ENCODE peak calls at places on chromosome 3, in nine cellular contexts. One of them, this sample, is unnamed. For H3K4me1 and H3K27me3, the result is how much of the 10 kb centered on the place peaks cover.

GRCh38 chr3:197216914-197217313 is 81.5 kb downstream of the DLG1 start:
- DNase-seq in ovary: no peak
- DNase-seq in CD4-positive, alpha-beta memory T cell: no peak
- DNase-seq in breast epithelium: no peak
- DNase-seq in uterus: no peak
- DNase-seq in left ventricle myocardium inferior: no peak
- DNase-seq in GM23248: peak
- DNase-seq in colonic mucosa: no peak
- DNase-seq in tibial nerve: no peak
- DNase-seq in this sample: no peak

GRCh38 chr3:86797946-86798345 is 193.0 kb downstream of the VGLL3 start:
- DNase-seq in CD4-positive, alpha-beta memory T cell: no peak
- DNase-seq in ovary: no peak
- DNase-seq in uterus: no peak
- DNase-seq in GM23248: no peak
- DNase-seq in tibial nerve: no peak
- DNase-seq in colonic mucosa: no peak
- DNase-seq in left ventricle myocardium inferior: no peak
- DNase-seq in breast epithelium: no peak
- DNase-seq in this sample: no peak

GRCh38 chr3:177802151-177802900 is 605.0 kb upstream of the TBL1XR1 start:
- DNase-seq in colonic mucosa: no peak
- DNase-seq in uterus: no peak
- DNase-seq in left ventricle myocardium inferior: no peak
- DNase-seq in CD4-positive, alpha-beta memory T cell: no peak
- DNase-seq in GM23248: peak
- DNase-seq in ovary: no peak
- DNase-seq in tibial nerve: no peak
- DNase-seq in breast epithelium: no peak
- DNase-seq in this sample: no peak

GRCh38 chr3:177357352-177358084 is 160.2 kb upstream of the TBL1XR1 start:
- DNase-seq in CD4-positive, alpha-beta memory T cell: no peak
- DNase-seq in tibial nerve: no peak
- DNase-seq in left ventricle myocardium inferior: no peak
- DNase-seq in colonic mucosa: peak
- DNase-seq in breast epithelium: no peak
- DNase-seq in ovary: peak
- DNase-seq in uterus: peak
- DNase-seq in GM23248: peak
- DNase-seq in this sample: no peak

GRCh38 chr3:51539291-51539891 is 872 bp downstream of the RAD54L2 start:
- DNase-seq in CD4-positive, alpha-beta memory T cell: peak
- DNase-seq in left ventricle myocardium inferior: no peak
- DNase-seq in breast epithelium: no peak
- DNase-seq in GM23248: peak
- DNase-seq in uterus: no peak
- DNase-seq in ovary: no peak
- DNase-seq in colonic mucosa: peak
- DNase-seq in tibial nerve: peak
- DNase-seq in this sample: no peak

GRCh38 chr3:43001094-43001553 is 22.0 kb downstream of the GASK1A start:
- DNase-seq in colonic mucosa: peak
- DNase-seq in uterus: peak
- DNase-seq in left ventricle myocardium inferior: peak
- DNase-seq in breast epithelium: peak
- DNase-seq in ovary: peak
- DNase-seq in CD4-positive, alpha-beta memory T cell: no peak
- DNase-seq in GM23248: peak
- DNase-seq in tibial nerve: peak
- DNase-seq in this sample: peak

GRCh38 chr3:115272036-115272824 is 125.1 kb upstream of the ZBTB20 start:
- DNase-seq in breast epithelium: no peak
- DNase-seq in left ventricle myocardium inferior: no peak
- DNase-seq in GM23248: peak
- DNase-seq in CD4-positive, alpha-beta memory T cell: no peak
- DNase-seq in tibial nerve: no peak
- DNase-seq in colonic mucosa: no peak
- DNase-seq in ovary: no peak
- DNase-seq in uterus: no peak
- DNase-seq in this sample: no peak

GRCh38 chr3:72300621-72301020 is 515.7 kb upstream of the PROK2 start:
- DNase-seq in GM23248: no peak
- DNase-seq in breast epithelium: no peak
- DNase-seq in CD4-positive, alpha-beta memory T cell: no peak
- DNase-seq in colonic mucosa: no peak
- DNase-seq in left ventricle myocardium inferior: no peak
- DNase-seq in ovary: no peak
- DNase-seq in tibial nerve: no peak
- DNase-seq in uterus: no peak
- DNase-seq in this sample: no peak

GRCh38 chr3:64008487-64008886 is 14.8 kb downstream of the PSMD6 start:
- DNase-seq in CD4-positive, alpha-beta memory T cell: no peak
- DNase-seq in colonic mucosa: no peak
- DNase-seq in breast epithelium: no peak
- DNase-seq in GM23248: no peak
- DNase-seq in ovary: no peak
- DNase-seq in uterus: no peak
- DNase-seq in tibial nerve: no peak
- DNase-seq in left ventricle myocardium inferior: no peak
- DNase-seq in this sample: no peak

GRCh38 chr3:155744626-155745324 is at the start of gene PLCH1:
- DNase-seq in CD4-positive, alpha-beta memory T cell: peak
- DNase-seq in colonic mucosa: peak
- DNase-seq in ovary: peak
- DNase-seq in breast epithelium: peak
- DNase-seq in left ventricle myocardium inferior: peak
- DNase-seq in GM23248: peak
- DNase-seq in uterus: peak
- DNase-seq in tibial nerve: peak
- DNase-seq in this sample: peak

GRCh38 chr3:155747286-155747685 is 2.4 kb upstream of the PLCH1 start:
- DNase-seq in ovary: no peak
- DNase-seq in CD4-positive, alpha-beta memory T cell: no peak
- DNase-seq in left ventricle myocardium inferior: no peak
- DNase-seq in breast epithelium: no peak
- DNase-seq in tibial nerve: no peak
- DNase-seq in uterus: no peak
- DNase-seq in GM23248: no peak
- DNase-seq in colonic mucosa: no peak
- DNase-seq in this sample: no peak

GRCh38 chr3:155745795-155746550 is 1.1 kb upstream of the PLCH1 start:
- DNase-seq in CD4-positive, alpha-beta memory T cell: no peak
- DNase-seq in uterus: no peak
- DNase-seq in breast epithelium: no peak
- DNase-seq in GM23248: peak
- DNase-seq in ovary: no peak
- DNase-seq in tibial nerve: no peak
- DNase-seq in colonic mucosa: peak
- DNase-seq in left ventricle myocardium inferior: no peak
- DNase-seq in this sample: no peak

GRCh38 chr3:155747867-155748266 is 3.0 kb upstream of the PLCH1 start:
- DNase-seq in GM23248: no peak
- DNase-seq in uterus: no peak
- DNase-seq in colonic mucosa: no peak
- DNase-seq in tibial nerve: no peak
- DNase-seq in breast epithelium: no peak
- DNase-seq in CD4-positive, alpha-beta memory T cell: no peak
- DNase-seq in ovary: no peak
- DNase-seq in left ventricle myocardium inferior: no peak
- DNase-seq in this sample: no peak

DNA sequence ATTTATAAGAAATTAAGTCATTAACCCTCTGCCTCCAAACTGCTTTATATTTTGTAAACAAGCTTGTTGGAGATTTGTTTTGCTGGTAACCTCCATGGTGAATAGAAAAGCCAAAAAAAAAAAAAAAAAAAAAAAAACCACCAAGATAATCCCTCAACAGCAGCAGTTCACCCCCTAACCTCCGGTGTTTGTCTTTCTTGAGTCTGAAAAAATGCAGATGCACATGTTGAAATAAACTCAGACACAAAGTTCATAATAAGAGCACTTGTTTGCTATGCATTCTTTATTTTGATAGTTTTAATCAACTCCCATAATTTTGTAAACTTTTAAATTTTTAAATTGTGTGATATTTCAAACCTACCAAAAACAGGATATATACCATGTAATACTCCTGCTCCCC is 1.8 kb upstream of the PLCH1 start:
- DNase-seq in colonic mucosa: no peak
- DNase-seq in uterus: no peak
- DNase-seq in CD4-positive, alpha-beta memory T cell: no peak
- DNase-seq in tibial nerve: no peak
- DNase-seq in breast epithelium: no peak
- DNase-seq in GM23248: no peak
- DNase-seq in left ventricle myocardium inferior: no peak
- DNase-seq in ovary: no peak
- DNase-seq in this sample: no peak
- H3K4me1 ChIP-seq in colonic mucosa: under half
- H3K4me1 ChIP-seq in uterus: under half
- H3K4me1 ChIP-seq in CD4-positive, alpha-beta memory T cell: under half
- H3K4me1 ChIP-seq in tibial nerve: under half
- H3K4me1 ChIP-seq in breast epithelium: under half
- H3K4me1 ChIP-seq in GM23248: under half
- H3K4me1 ChIP-seq in left ventricle myocardium inferior: under half
- H3K4me1 ChIP-seq in ovary: under half
- H3K4me1 ChIP-seq in this sample: under half

DNA sequence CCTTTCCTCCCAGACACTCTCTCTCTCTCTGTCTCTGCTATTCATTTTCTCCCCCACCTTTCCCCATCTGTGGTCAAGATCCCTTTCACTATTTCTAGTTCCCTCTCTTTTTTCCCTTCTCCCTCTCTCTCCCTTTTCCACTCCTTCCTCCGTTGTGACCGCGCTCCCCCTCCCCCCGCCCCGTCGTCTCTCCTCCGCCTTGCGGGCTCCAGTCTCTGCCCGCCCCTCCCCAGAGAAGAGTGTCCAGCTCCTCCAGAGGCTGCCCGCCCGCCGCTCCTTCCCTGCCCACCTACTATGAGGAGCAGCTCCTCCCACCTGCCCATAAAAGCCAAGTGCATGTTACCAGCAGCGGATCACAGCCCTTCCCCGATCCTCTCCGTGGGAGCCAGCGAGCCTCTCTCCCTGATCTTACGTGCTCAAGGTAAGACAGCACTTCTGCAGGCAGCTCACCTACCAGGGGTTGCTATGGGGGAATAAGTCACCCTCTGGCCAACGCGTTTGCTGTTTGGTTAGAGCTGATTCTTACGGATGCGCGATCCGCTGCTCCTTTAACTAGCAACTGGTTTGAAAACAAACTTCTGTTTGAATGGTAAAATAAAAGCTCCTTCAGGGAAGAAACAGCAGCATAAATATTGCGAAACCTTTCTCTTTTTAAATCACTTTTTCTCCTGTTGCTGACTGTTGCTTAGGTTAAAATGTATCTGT is at the start of gene COL8A1:
- DNase-seq in colonic mucosa: peak
- DNase-seq in CD4-positive, alpha-beta memory T cell: no peak
- DNase-seq in ovary: peak
- DNase-seq in uterus: peak
- DNase-seq in GM23248: peak
- DNase-seq in tibial nerve: peak
- DNase-seq in breast epithelium: peak
- DNase-seq in left ventricle myocardium inferior: peak
- DNase-seq in this sample: peak
- H3K27me3 ChIP-seq in colonic mucosa: under half
- H3K27me3 ChIP-seq in CD4-positive, alpha-beta memory T cell: under half
- H3K27me3 ChIP-seq in ovary: under half
- H3K27me3 ChIP-seq in uterus: under half
- H3K27me3 ChIP-seq in GM23248: under half
- H3K27me3 ChIP-seq in tibial nerve: under half
- H3K27me3 ChIP-seq in breast epithelium: under half
- H3K27me3 ChIP-seq in left ventricle myocardium inferior: half or more
- H3K27me3 ChIP-seq in this sample: under half

GRCh38 chr3:11587766-11588165 is 55.9 kb downstream of the VGLL4 start:
- DNase-seq in breast epithelium: no peak
- DNase-seq in CD4-positive, alpha-beta memory T cell: no peak
- DNase-seq in left ventricle myocardium inferior: no peak
- DNase-seq in uterus: peak
- DNase-seq in tibial nerve: no peak
- DNase-seq in GM23248: no peak
- DNase-seq in colonic mucosa: no peak
- DNase-seq in ovary: no peak
- DNase-seq in this sample: no peak

GRCh38 chr3:11591006-11591360 is 52.7 kb downstream of the VGLL4 start:
- DNase-seq in GM23248: peak
- DNase-seq in ovary: no peak
- DNase-seq in CD4-positive, alpha-beta memory T cell: no peak
- DNase-seq in colonic mucosa: no peak
- DNase-seq in left ventricle myocardium inferior: no peak
- DNase-seq in uterus: no peak
- DNase-seq in breast epithelium: no peak
- DNase-seq in tibial nerve: no peak
- DNase-seq in this sample: no peak

GRCh38 chr3:11589706-11590105 is 54.0 kb downstream of the VGLL4 start:
- DNase-seq in tibial nerve: no peak
- DNase-seq in left ventricle myocardium inferior: no peak
- DNase-seq in CD4-positive, alpha-beta memory T cell: no peak
- DNase-seq in ovary: no peak
- DNase-seq in colonic mucosa: no peak
- DNase-seq in uterus: no peak
- DNase-seq in breast epithelium: no peak
- DNase-seq in GM23248: no peak
- DNase-seq in this sample: no peak

GRCh38 chr3:11588755-11589154 is 55.0 kb downstream of the VGLL4 start:
- DNase-seq in uterus: no peak
- DNase-seq in breast epithelium: no peak
- DNase-seq in CD4-positive, alpha-beta memory T cell: no peak
- DNase-seq in left ventricle myocardium inferior: no peak
- DNase-seq in colonic mucosa: no peak
- DNase-seq in ovary: no peak
- DNase-seq in GM23248: no peak
- DNase-seq in tibial nerve: no peak
- DNase-seq in this sample: no peak

DNA sequence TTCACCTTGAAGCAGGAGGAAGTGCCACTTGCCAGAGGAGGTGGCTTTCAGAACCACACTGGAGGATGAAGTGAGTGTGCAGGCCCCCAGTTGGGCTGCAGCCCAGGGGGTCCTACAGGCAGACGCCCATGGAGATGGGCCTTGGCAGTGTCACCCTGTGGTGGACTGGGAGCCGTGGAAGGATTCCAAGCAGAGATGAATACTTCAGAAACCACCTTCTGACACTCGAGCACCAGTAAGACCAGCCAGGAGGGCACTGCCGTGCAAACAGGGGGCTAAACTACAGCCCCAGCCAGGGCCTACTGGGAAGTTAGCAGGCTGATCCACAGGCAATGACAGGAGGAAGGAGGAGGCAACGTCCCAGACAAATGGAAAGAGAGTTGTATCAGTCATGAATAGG is 55.4 kb downstream of the VGLL4 start:
- DNase-seq in colonic mucosa: no peak
- DNase-seq in breast epithelium: no peak
- DNase-seq in CD4-positive, alpha-beta memory T cell: no peak
- DNase-seq in uterus: peak
- DNase-seq in tibial nerve: no peak
- DNase-seq in left ventricle myocardium inferior: no peak
- DNase-seq in ovary: no peak
- DNase-seq in GM23248: no peak
- DNase-seq in this sample: no peak
- H3K4me1 ChIP-seq in colonic mucosa: under half
- H3K4me1 ChIP-seq in breast epithelium: under half
- H3K4me1 ChIP-seq in CD4-positive, alpha-beta memory T cell: under half
- H3K4me1 ChIP-seq in uterus: under half
- H3K4me1 ChIP-seq in tibial nerve: half or more
- H3K4me1 ChIP-seq in left ventricle myocardium inferior: half or more
- H3K4me1 ChIP-seq in ovary: half or more
- H3K4me1 ChIP-seq in GM23248: half or more
- H3K4me1 ChIP-seq in this sample: half or more

GRCh38 chr3:58042947-58043707 is 34.9 kb downstream of the FLNB start:
- DNase-seq in tibial nerve: no peak
- DNase-seq in colonic mucosa: no peak
- DNase-seq in left ventricle myocardium inferior: no peak
- DNase-seq in GM23248: no peak
- DNase-seq in breast epithelium: no peak
- DNase-seq in CD4-positive, alpha-beta memory T cell: no peak
- DNase-seq in uterus: no peak
- DNase-seq in ovary: no peak
- DNase-seq in this sample: no peak
- H3K27me3 ChIP-seq in tibial nerve: under half
- H3K27me3 ChIP-seq in colonic mucosa: under half
- H3K27me3 ChIP-seq in left ventricle myocardium inferior: under half
- H3K27me3 ChIP-seq in GM23248: under half
- H3K27me3 ChIP-seq in breast epithelium: under half
- H3K27me3 ChIP-seq in CD4-positive, alpha-beta memory T cell: under half
- H3K27me3 ChIP-seq in uterus: under half
- H3K27me3 ChIP-seq in ovary: under half
- H3K27me3 ChIP-seq in this sample: under half